ENCODE peak calls at places on chromosomes 11 and 22, in eight cellular contexts. L is activated naive CD4-positive, alpha-beta T cell treated with anti-CD3 and anti-CD28 coated beads, Interleukin-2, amount 50 U/mL, for 16 hours; J is suprapubic skin; E is stimulated activated CD8-positive, alpha-beta memory T cell treated with anti-CD3 and anti-CD28 coated beads, Interleukin-7, amount 100 ng/mL, for 24 hours; G is OCI-M1; O is endothelial cell; Q is GM12892; A is Ammon's horn. Y is an unnamed sample.
A peak's percentile ranks its signal among the peaks of the same experiment; 100 is the strongest.

GRCh38 chr22:31647516-31647915 is 14.5 kb downstream of the PISD start:
- DNase-seq in O (no peak), A (no peak), Q (no peak), J (no peak), E (no peak), L (no peak), G (no peak), Y (no peak)

GRCh38 chr11:95108159-95108611 is 18.5 kb downstream of the ENDOD1 start:
- DNase-seq in O (peak; percentile 14), E (no peak), G (peak; percentile 5), A (no peak), J (no peak), L (no peak), Q (no peak), Y (no peak)

GRCh38 chr11:113859665-113860064 is 15.7 kb downstream of the USP28 start:
- DNase-seq in O (no peak), A (no peak), L (no peak), G (peak; percentile 25), J (no peak), E (no peak), Q (no peak), Y (no peak)

GRCh38 chr11:66313321-66314185 is 3.3 kb downstream of the CD248 start:
- DNase-seq in L (no peak), G (no peak), O (no peak), E (no peak), J (no peak), Q (no peak), A (no peak), Y (peak; percentile 93)

GRCh38 chr11:66676931-66677598 is 622 bp downstream of the RBM4B start:
- DNase-seq in J (no peak), G (no peak), L (no peak), E (no peak), Q (no peak), A (no peak), O (no peak), Y (no peak)

GRCh38 chr11:95147364-95147905 is 57.8 kb downstream of the ENDOD1 start:
- DNase-seq in G (peak; percentile 88), J (no peak), A (peak; percentile 72), L (no peak), E (no peak), Q (no peak), O (no peak), Y (peak; percentile 13)

GRCh38 chr11:95512177-95512576 is 277.4 kb downstream of the FAM76B start:
- DNase-seq in Q (no peak), E (no peak), O (no peak), L (no peak), J (peak; percentile 73), A (no peak), G (no peak), Y (no peak)

GRCh38 chr11:94546886-94547285 is 3.2 kb downstream of the FUT4 start:
- DNase-seq in A (no peak), O (no peak), J (no peak), Q (no peak), G (no peak), E (no peak), L (no peak), Y (no peak)

GRCh38 chr22:41543854-41544670 is at the start of gene POLR3H:
- DNase-seq in J (peak; percentile 98), O (peak; percentile 96), Q (peak; percentile 96), G (peak; percentile 98), E (peak; percentile 94), A (peak; percentile 99), L (peak; percentile 98), Y (peak; percentile 98)

GRCh38 chr11:809287-810039 is at the start of gene RPLP2:
- DNase-seq in L (peak; percentile 98), E (peak; percentile 99), A (peak; percentile 97), Q (peak; percentile 99), G (peak; percentile 99), J (peak; percentile 99), O (peak; percentile 96), Y (peak; percentile 96)

GRCh38 chr11:45094958-45095690 is 51.3 kb upstream of the PRDM11 start:
- DNase-seq in E (no peak), O (no peak), J (no peak), L (no peak), A (no peak), Q (no peak), G (no peak), Y (no peak)

GRCh38 chr11:69515271-69516245 is 34.1 kb downstream of the LINC01488 start:
- DNase-seq in G (peak; percentile 59), J (peak; percentile 34), A (peak; percentile 26), Q (no peak), L (no peak), O (no peak), E (no peak), Y (no peak)

GRCh38 chr11:72297828-72298227 is 53.9 kb upstream of the PHOX2A start:
- DNase-seq in A (no peak), L (no peak), O (no peak), E (no peak), G (no peak), Q (no peak), J (no peak), Y (no peak)